ENCODE peak calls at places on chromosomes 12 and 14, in six cellular contexts. N is PC-3, L is HCT116, V is hepatocyte, W is MM.1S, B is GM23338. X is an unnamed sample.
A peak's percentile ranks its signal among the peaks of the same experiment; 100 is the strongest.

GRCh38 chr14:64673748-64674147 is 30.5 kb upstream of the PLEKHG3 start:
- DNase-seq in L (no peak), W (no peak), N (no peak), V (no peak), B (no peak), X (no peak)

GRCh38 chr14:74573421-74574091 is 38.5 kb downstream of the LTBP2 start:
- DNase-seq in L (no peak), W (no peak), N (peak; percentile 45), V (no peak), B (peak; percentile 75), X (no peak)

GRCh38 chr14:104404922-104405321 is 174.6 kb upstream of the C14orf180 start:
- DNase-seq in V (no peak), L (no peak), W (no peak), N (no peak), B (no peak), X (no peak)

GRCh38 chr12:116892318-116892717 is 11.1 kb upstream of the HRK start:
- DNase-seq in L (no peak), N (peak; percentile 54), V (no peak), W (no peak), B (peak; percentile 31), X (peak; percentile 48)

GRCh38 chr12:93127582-93128331 is 198.7 kb upstream of the EEA1 start:
- DNase-seq in V (peak; percentile 88), W (no peak), N (no peak), L (no peak), B (peak; percentile 69), X (no peak)

GRCh38 chr12:90925562-90925961 is 29.4 kb downstream of the CCER1 start:
- DNase-seq in N (no peak), B (no peak), W (no peak), L (no peak), V (no peak), X (no peak)

GRCh38 chr14:70871001-70871400 is 36.3 kb upstream of the PCNX1 start:
- DNase-seq in L (no peak), W (no peak), B (no peak), V (no peak), N (no peak), X (no peak)

GRCh38 chr12:7961395-7962188 is 25.6 kb upstream of the SLC2A3 start:
- DNase-seq in V (no peak), W (no peak), L (no peak), N (no peak), B (no peak), X (no peak)

GRCh38 chr12:114826233-114826632 is 142.3 kb upstream of the TBX3 start:
- DNase-seq in N (no peak), W (no peak), B (no peak), V (no peak), L (no peak), X (no peak)

GRCh38 chr12:110733089-110733715 is 9.5 kb downstream of the PPP1CC start:
- DNase-seq in L (no peak), N (no peak), V (no peak), W (no peak), B (no peak), X (no peak)

GRCh38 chr12:124645530-124646244 is 78.3 kb upstream of the NCOR2 start:
- DNase-seq in L (no peak), V (no peak), N (no peak), B (peak; percentile 39), W (no peak), X (no peak)

GRCh38 chr12:62813031-62813829 is 121.7 kb downstream of the PPM1H start:
- DNase-seq in L (peak; percentile 45), W (peak; percentile 65), N (no peak), V (peak; percentile 80), B (peak; percentile 89), X (peak; percentile 61)

GRCh38 chr12:87866602-87867292 is 162.5 kb downstream of the C12orf50 start:
- DNase-seq in V (peak; percentile 21), N (peak; percentile 55), B (peak; percentile 25), L (peak; percentile 12), W (no peak), X (peak; percentile 24)

GRCh38 chr14:91202234-91202974 is 42.1 kb downstream of the GPR68 start:
- DNase-seq in N (peak; percentile 52), B (no peak), W (no peak), L (no peak), V (no peak), X (no peak)

GRCh38 chr14:89740241-89740640 is 214.3 kb downstream of the EFCAB11 start:
- DNase-seq in N (peak; percentile 51), L (no peak), V (no peak), B (no peak), W (no peak), X (no peak)

GRCh38 chr12:120352117-120352516 is 16.8 kb downstream of the MSI1 start:
- DNase-seq in N (peak; percentile 71), V (no peak), W (no peak), B (no peak), L (no peak), X (no peak)
- H3K9me2 ChIP-seq in N (no peaks in the 10 kb centered on the region), V (no peaks in the 10 kb centered on the region), W (no peaks in the 10 kb centered on the region), B (no peaks in the 10 kb centered on the region), L (no peaks in the 10 kb centered on the region), X (no peaks in the 10 kb centered on the region)

DNA sequence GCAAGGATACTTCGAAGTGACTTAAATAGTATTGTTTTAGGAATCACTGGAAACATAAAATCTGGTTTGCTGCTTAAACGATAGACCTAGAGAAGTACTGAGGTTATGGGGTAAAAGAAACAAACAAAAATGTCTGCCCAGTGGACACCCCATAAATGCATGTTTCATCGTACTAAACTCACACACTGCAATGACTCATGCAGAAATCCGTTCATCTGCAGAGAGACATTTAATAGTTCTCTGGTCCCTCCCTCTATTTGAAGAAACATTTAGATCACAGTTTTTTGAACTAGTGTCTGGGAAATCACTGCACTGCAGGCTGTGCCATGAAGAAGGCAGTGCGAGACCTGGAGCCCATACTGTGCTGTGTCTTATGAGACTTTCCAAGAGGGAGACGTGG is 25.5 kb downstream of the SLC17A8 start:
- DNase-seq in N (peak; percentile 35), L (no peak), V (no peak), B (no peak), W (no peak), X (no peak)
- H3K9me2 ChIP-seq in N (no peaks in the 10 kb centered on the region), L (no peaks in the 10 kb centered on the region), V (no peaks in the 10 kb centered on the region), B (no peaks in the 10 kb centered on the region), W (no peaks in the 10 kb centered on the region), X (no peaks in the 10 kb centered on the region)

DNA sequence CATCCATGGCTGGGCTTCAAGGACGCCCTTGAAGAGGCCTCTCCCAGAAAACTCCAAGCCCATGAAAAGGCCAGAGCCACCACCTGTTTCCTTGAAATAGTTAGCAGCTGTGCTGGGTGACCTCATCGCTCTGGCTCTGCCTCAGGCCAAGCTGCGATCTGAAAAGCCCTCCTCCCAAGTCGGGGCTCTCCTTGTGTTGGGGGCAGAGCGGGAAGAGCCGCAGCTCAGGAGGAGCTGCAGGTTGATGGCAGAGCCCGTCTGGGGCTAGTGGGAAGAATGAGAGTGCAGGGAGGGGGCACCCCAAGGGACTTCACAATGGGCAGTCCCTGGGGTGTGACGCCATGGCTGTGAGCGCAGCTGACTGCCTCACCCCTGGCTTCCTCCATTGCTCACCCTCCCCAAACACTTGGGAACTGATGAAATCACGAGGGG is 50.0 kb upstream of the STON2 start:
- DNase-seq in W (no peak), V (no peak), N (no peak), B (peak; percentile 52), L (no peak), X (no peak)
- H3K9me2 ChIP-seq in W (no peaks in the 10 kb centered on the region), V (no peaks in the 10 kb centered on the region), N (no peaks in the 10 kb centered on the region), B (peaks cover 3% of the 10 kb centered on the region), L (no peaks in the 10 kb centered on the region), X (no peaks in the 10 kb centered on the region)

DNA sequence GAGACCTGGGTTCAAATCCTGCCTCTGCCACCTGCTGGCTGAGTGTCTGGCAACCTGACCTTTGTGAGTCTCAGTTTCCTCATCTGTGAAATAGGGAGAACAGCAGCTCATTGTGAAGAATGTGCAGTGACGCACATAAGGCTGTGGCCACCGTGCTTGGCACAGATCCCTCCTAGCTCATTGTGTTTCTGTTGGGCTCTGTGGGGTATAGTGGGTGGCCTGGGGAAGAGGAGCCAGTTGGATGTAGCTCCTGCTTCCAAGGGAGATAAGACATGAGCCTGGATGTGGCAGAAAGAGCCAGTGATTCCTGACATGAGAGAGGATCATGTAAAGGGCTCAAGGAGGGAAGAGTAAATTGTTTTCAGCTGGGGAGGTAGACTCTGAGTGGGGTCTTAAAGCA is 120.0 kb downstream of the ESRRB start:
- DNase-seq in N (no peak), B (no peak), W (no peak), V (no peak), L (no peak), X (no peak)
- H3K9me2 ChIP-seq in N (no peaks in the 10 kb centered on the region), B (no peaks in the 10 kb centered on the region), W (no peaks in the 10 kb centered on the region), V (no peaks in the 10 kb centered on the region), L (no peaks in the 10 kb centered on the region), X (no peaks in the 10 kb centered on the region)

GRCh38 chr12:108686753-108687152 is 44.6 kb downstream of the CORO1C start:
- DNase-seq in W (no peak), B (no peak), N (no peak), L (no peak), V (no peak), X (no peak)
- H3K9me2 ChIP-seq in W (no peaks in the 10 kb centered on the region), B (no peaks in the 10 kb centered on the region), N (no peaks in the 10 kb centered on the region), L (no peaks in the 10 kb centered on the region), V (no peaks in the 10 kb centered on the region), X (no peaks in the 10 kb centered on the region)

DNA sequence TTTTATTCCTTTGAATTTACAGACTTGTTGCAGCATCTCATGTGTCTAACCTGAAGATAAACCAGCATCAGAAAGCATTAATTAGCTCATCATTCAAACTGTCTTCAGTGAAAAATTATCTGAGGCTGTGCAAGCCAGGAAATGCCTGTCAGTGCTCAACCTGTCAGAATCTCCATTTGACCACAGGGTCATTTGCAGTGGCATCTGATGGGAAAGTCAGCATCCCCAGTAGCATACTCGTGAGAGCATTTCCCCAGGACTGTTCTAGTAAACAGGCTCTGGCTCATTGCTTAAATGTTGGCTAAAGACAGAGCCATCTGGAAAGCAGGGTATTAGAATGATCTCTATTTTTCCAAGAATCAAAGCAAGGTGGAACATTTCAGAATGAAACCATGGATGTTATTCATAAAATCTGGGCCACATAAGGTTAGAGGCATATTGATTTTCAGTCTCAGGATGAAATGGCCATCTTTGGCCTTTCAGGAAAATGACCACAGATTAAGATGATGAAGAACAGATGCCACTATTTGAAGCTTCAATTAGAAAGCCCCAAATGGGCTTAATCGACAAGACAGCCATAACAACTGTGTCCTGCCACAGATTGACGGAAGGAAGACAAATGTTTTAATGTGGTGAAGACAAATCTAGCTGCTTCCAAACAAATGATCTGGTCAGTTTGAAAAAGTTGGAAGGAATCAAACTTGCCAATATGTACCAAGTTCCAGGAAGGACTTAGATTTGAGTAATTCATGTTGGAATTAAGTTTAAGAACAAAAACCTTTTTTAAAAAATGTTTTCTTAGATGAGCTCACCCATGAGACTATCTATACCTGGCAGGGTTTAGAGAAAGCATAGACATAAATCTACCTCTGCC is 94.1 kb upstream of the FAR2 start:
- DNase-seq in B (no peak), V (no peak), L (no peak), W (no peak), N (no peak), X (no peak)
- H3K9me2 ChIP-seq in B (no peaks in the 10 kb centered on the region), V (no peaks in the 10 kb centered on the region), L (no peaks in the 10 kb centered on the region), W (no peaks in the 10 kb centered on the region), N (peaks cover 3% of the 10 kb centered on the region), X (no peaks in the 10 kb centered on the region)

DNA sequence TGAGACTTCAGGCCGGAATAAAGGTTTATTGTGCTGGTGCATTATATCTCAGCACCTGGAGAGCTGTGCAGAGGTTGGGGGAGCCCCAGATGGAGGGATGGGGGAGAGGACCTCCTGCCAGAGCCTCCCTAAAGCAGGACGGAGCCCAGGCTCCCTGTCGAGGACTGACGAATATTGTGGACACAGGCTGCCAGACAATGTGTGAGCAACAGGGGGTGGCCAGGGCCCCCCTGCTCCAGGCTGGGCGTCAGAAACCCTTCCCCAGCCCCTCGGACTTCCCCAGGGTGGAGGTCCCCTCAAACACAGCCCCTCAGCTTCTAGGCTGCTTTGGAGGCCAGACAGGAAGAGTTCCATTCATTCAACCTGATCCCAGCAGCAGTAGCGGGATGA is 8.0 kb downstream of the TMEM119 start:
- DNase-seq in L (no peak), B (no peak), N (no peak), W (no peak), V (no peak), X (no peak)
- H3K9me2 ChIP-seq in L (no peaks in the 10 kb centered on the region), B (no peaks in the 10 kb centered on the region), N (no peaks in the 10 kb centered on the region), W (no peaks in the 10 kb centered on the region), V (no peaks in the 10 kb centered on the region), X (no peaks in the 10 kb centered on the region)